ENCODE peak calls at places on chromosomes 3 and 15, in eight cellular contexts. D is stimulated activated CD8-positive, alpha-beta memory T cell treated with anti-CD3 and anti-CD28 coated beads, Interleukin-2, amount 100 ng/mL, for 48 hours; V is GM12865; A is effector memory CD4-positive, alpha-beta T cell; C is activated CD8-positive, alpha-beta memory T cell treated with anti-CD3 and anti-CD28 coated beads, Interleukin-2, amount 50 U/mL, for 48 hours; E is NCI-H526 treated with DMSO at 0.1 percent for 48 hours; T is stimulated activated CD4-positive, alpha-beta T cell treated with anti-CD3 and anti-CD28 coated beads, Interleukin-4, amount 100 ng/mL, for 4 hours; G is CD8-positive, alpha-beta memory T cell. L is an unnamed sample.

GRCh38 chr3:38368238-38368637 is 21.7 kb downstream of the XYLB start:
- DNase-seq in D (no peak), A (no peak), V (no peak), G (no peak), T (no peak), C (no peak), E (no peak), L (no peak)

GRCh38 chr3:150237490-150237889 is 170.6 kb upstream of the TSC22D2 start:
- DNase-seq in A (no peak), C (no peak), T (no peak), E (no peak), D (no peak), V (no peak), G (no peak), L (no peak)

GRCh38 chr15:75776075-75776443 is 63.4 kb upstream of the CSPG4 start:
- DNase-seq in G (no peak), V (no peak), D (no peak), T (no peak), C (no peak), A (no peak), E (no peak), L (no peak)

GRCh38 chr3:195194559-195195161 is 76.3 kb downstream of the XXYLT1 start:
- DNase-seq in G (no peak), V (no peak), D (no peak), E (no peak), A (no peak), T (no peak), C (no peak), L (no peak)

GRCh38 chr3:34155666-34156065 is 357.2 kb downstream of the PDCD6IP start:
- DNase-seq in E (no peak), A (no peak), G (no peak), V (peak), D (no peak), C (no peak), T (no peak), L (peak)

GRCh38 chr3:10697918-10698317 is 118.1 kb upstream of the SLC6A11 start:
- DNase-seq in E (no peak), G (no peak), V (no peak), A (no peak), T (no peak), C (no peak), D (no peak), L (no peak)

GRCh38 chr3:195760345-195760983 is 39.7 kb downstream of the MUC20 start:
- DNase-seq in D (no peak), E (no peak), V (no peak), A (no peak), T (no peak), C (no peak), G (no peak), L (no peak)

GRCh38 chr3:73540969-73541740 is 83.6 kb downstream of the PDZRN3 start:
- DNase-seq in A (no peak), V (no peak), D (no peak), E (no peak), T (no peak), C (no peak), G (no peak), L (no peak)

GRCh38 chr3:186489507-186489906 is 54.7 kb downstream of the CRYGS start:
- DNase-seq in G (no peak), D (no peak), T (no peak), V (no peak), C (no peak), E (no peak), A (no peak), L (no peak)

GRCh38 chr3:177488740-177489139 is 291.5 kb upstream of the TBL1XR1 start:
- DNase-seq in G (no peak), E (no peak), A (no peak), V (no peak), D (no peak), T (no peak), C (no peak), L (no peak)

GRCh38 chr3:128784843-128785242 is 58.9 kb downstream of the RAB7A start:
- DNase-seq in G (no peak), A (no peak), C (no peak), E (no peak), V (no peak), D (no peak), T (no peak), L (no peak)

GRCh38 chr3:57029924-57030323 is 30.5 kb upstream of the SPATA12 start:
- DNase-seq in G (no peak), T (no peak), V (no peak), E (peak), C (no peak), A (no peak), D (no peak), L (peak)

GRCh38 chr15:36777941-36778340 is 198.5 kb downstream of the CDIN1 start:
- DNase-seq in C (no peak), A (no peak), D (no peak), E (no peak), V (no peak), T (no peak), G (no peak), L (no peak)

GRCh38 chr3:95750097-95750496 is 1064.3 kb upstream of the EPHA6 start:
- DNase-seq in G (no peak), A (no peak), D (no peak), V (no peak), E (no peak), C (no peak), T (no peak), L (no peak)

GRCh38 chr3:112010631-112011030 is 11.9 kb downstream of the TAGLN3 start:
- DNase-seq in T (no peak), V (no peak), D (no peak), C (no peak), G (no peak), A (no peak), E (peak), L (peak)

GRCh38 chr3:153640689-153641308 is 478.8 kb downstream of the RAP2B start:
- DNase-seq in D (no peak), V (no peak), C (no peak), T (no peak), E (no peak), A (no peak), G (no peak), L (no peak)

L was measured in OCI-LY7.